ENCODE peak calls at places on chromosomes 11 and 22, in five cellular contexts. K is heart left ventricle, J is NCI-H446, M is HT1080, V is brain microvascular endothelial cell. A is an unnamed sample.
A peak's percentile ranks its signal among the peaks of the same experiment; 100 is the strongest.

GRCh38 chr11:128437137-128437536 is 150.2 kb downstream of the ETS1 start:
- DNase-seq in K (no peak), J (no peak), M (peak; percentile 25), V (peak; percentile 60), A (peak; percentile 97)

GRCh38 chr22:29037340-29037932 is 24.2 kb downstream of the C22orf31 start:
- DNase-seq in K (no peak), J (no peak), M (no peak), V (no peak), A (no peak)

GRCh38 chr11:117443269-117444186 is 115.9 kb downstream of the CEP164 start:
- DNase-seq in K (peak; percentile 49), J (peak; percentile 64), M (peak; percentile 22), V (peak; percentile 26), A (peak; percentile 56)

GRCh38 chr11:84390441-84391078 is 1104.4 kb upstream of the CCDC90B start:
- DNase-seq in K (no peak), J (peak; percentile 24), M (peak; percentile 9), V (no peak), A (no peak)

GRCh38 chr11:10455637-10456487 is 798 bp downstream of the AMPD3 start:
- DNase-seq in K (peak; percentile 29), J (no peak), M (peak; percentile 77), V (peak; percentile 89), A (peak; percentile 59)

GRCh38 chr11:32071811-32072210 is 19.1 kb upstream of the RCN1 start:
- DNase-seq in K (no peak), J (no peak), M (peak; percentile 62), V (peak; percentile 63), A (peak; percentile 46)

GRCh38 chr22:41237707-41238569 is 2.8 kb downstream of the CHADL start:
- DNase-seq in K (peak; percentile 80), J (no peak), M (no peak), V (no peak), A (peak; percentile 42)

GRCh38 chr11:46294365-46295309 is 17.2 kb downstream of the CREB3L1 start:
- DNase-seq in K (no peak), J (no peak), M (peak; percentile 76), V (peak; percentile 90), A (no peak)

GRCh38 chr11:94275961-94276360 is 28.4 kb upstream of the IZUMO1R start:
- DNase-seq in K (no peak), J (no peak), M (no peak), V (no peak), A (no peak)

GRCh38 chr11:11580831-11581492 is 40.8 kb downstream of the GALNT18 start:
- DNase-seq in K (peak; percentile 33), J (no peak), M (no peak), V (no peak), A (no peak)

GRCh38 chr22:46052801-46053562 is 76.0 kb upstream of the WNT7B start:
- DNase-seq in K (peak; percentile 62), J (no peak), M (peak; percentile 55), V (no peak), A (peak; percentile 28)

GRCh38 chr11:69915151-69915500 is 95.9 kb upstream of the FGF3 start:
- DNase-seq in K (no peak), J (no peak), M (peak; percentile 74), V (peak; percentile 60), A (no peak)

GRCh38 chr11:131108780-131109179 is 192.5 kb upstream of the SNX19 start:
- DNase-seq in K (no peak), J (no peak), M (peak; percentile 21), V (peak; percentile 10), A (no peak)

GRCh38 chr22:21646608-21647590 is 4.8 kb downstream of the SDF2L1 start:
- DNase-seq in K (peak; percentile 71), J (peak; percentile 87), M (peak; percentile 67), V (peak; percentile 81), A (peak; percentile 80)